ENCODE peak calls at places on chromosomes 5 and 9, in eight cellular contexts. P is breast epithelium, Q is dorsolateral prefrontal cortex, D is putamen, V is MV-4-11, K is right cardiac atrium, J is left ventricle myocardium superior, L is GM06990. Z is an unnamed sample.

GRCh38 chr5:90898330-90899013 is 339.9 kb downstream of the ADGRV1 start:
- DNase-seq in P (no peak), L (no peak), J (no peak), V (no peak), Q (no peak), K (no peak), D (no peak), Z (no peak)

GRCh38 chr9:134566936-134567335 is 74.7 kb upstream of the COL5A1 start:
- DNase-seq in P (no peak), V (no peak), Q (no peak), L (no peak), J (no peak), D (no peak), K (no peak), Z (peak)

GRCh38 chr9:37501957-37502596 is 16.3 kb downstream of the POLR1E start:
- DNase-seq in Q (no peak), V (no peak), K (no peak), J (no peak), L (no peak), P (no peak), D (no peak), Z (no peak)

GRCh38 chr9:72823971-72824370 is 128.9 kb downstream of the ALDH1A1 start:
- DNase-seq in K (peak), P (no peak), L (no peak), V (no peak), J (no peak), Q (no peak), D (no peak), Z (no peak)

GRCh38 chr9:13791816-13792215 is 512.3 kb upstream of the MPDZ start:
- DNase-seq in P (no peak), L (no peak), V (no peak), D (no peak), Q (no peak), J (no peak), K (no peak), Z (no peak)

GRCh38 chr5:135216072-135216812 is 182.2 kb upstream of the PITX1 start:
- DNase-seq in D (no peak), K (no peak), V (peak), Q (no peak), L (no peak), P (no peak), J (no peak), Z (no peak)

GRCh38 chr5:33091571-33092363 is 349.0 kb upstream of the TARS1 start:
- DNase-seq in P (no peak), J (no peak), D (no peak), L (no peak), V (no peak), Q (no peak), K (no peak), Z (no peak)

GRCh38 chr5:158644301-158644700 is 455.4 kb downstream of the EBF1 start:
- DNase-seq in D (no peak), V (no peak), J (no peak), K (no peak), Q (no peak), P (no peak), L (no peak), Z (no peak)

GRCh38 chr5:94276751-94277150 is 341.7 kb downstream of the KIAA0825 start:
- DNase-seq in P (no peak), J (no peak), K (no peak), V (peak), D (no peak), L (no peak), Q (no peak), Z (no peak)

GRCh38 chr9:34988218-34989055 is 1.1 kb upstream of the DNAJB5 start:
- DNase-seq in K (peak), Q (peak), L (peak), V (no peak), P (no peak), J (peak), D (peak), Z (peak)

GRCh38 chr9:2876726-2877125 is 32.8 kb upstream of the PUM3 start:
- DNase-seq in D (no peak), P (no peak), K (no peak), Q (no peak), V (no peak), J (no peak), L (no peak), Z (no peak)

GRCh38 chr9:134455951-134456739 is 129.9 kb downstream of the RXRA start:
- DNase-seq in V (peak), J (peak), D (no peak), L (no peak), Q (no peak), P (peak), K (peak), Z (peak)

GRCh38 chr5:26932238-26932637 is 106.1 kb downstream of the CDH9 start:
- DNase-seq in P (no peak), D (no peak), V (no peak), K (no peak), Q (no peak), J (no peak), L (no peak), Z (no peak)

GRCh38 chr9:113624721-113625120 is 161.2 kb downstream of the RGS3 start:
- DNase-seq in Q (no peak), P (no peak), L (no peak), V (no peak), K (no peak), J (peak), D (no peak), Z (peak)

GRCh38 chr9:131714161-131714646 is 25.7 kb downstream of the RAPGEF1 start:
- DNase-seq in L (no peak), P (no peak), Q (no peak), D (no peak), K (peak), V (no peak), J (peak), Z (peak)

GRCh38 chr9:133914483-133915342 is 77.4 kb downstream of the VAV2 start:
- DNase-seq in J (no peak), Q (no peak), P (no peak), L (no peak), K (no peak), V (no peak), D (no peak), Z (no peak)